ENCODE peak calls at places on chromosomes 5 and 9, in nine cellular contexts. One of them, this sample, is unnamed.

GRCh38 chr9:12722131-12722530 is 28.9 kb downstream of the TYRP1 start:
- DNase-seq in mesothelial cell of epicardium: no peak
- DNase-seq in memory B cell: no peak
- DNase-seq in lower lobe of right lung: no peak
- DNase-seq in activated T-cell treated with anti-CD3 and anti-CD28 coated beads, Interleukin-2, amount 50 U/mL, for 72 hours: no peak
- DNase-seq in heart left ventricle: no peak
- DNase-seq in SHP77: no peak
- DNase-seq in NCI-H774: no peak
- DNase-seq in endothelial cell: no peak
- DNase-seq in this sample: no peak

GRCh38 chr5:59158165-59158564 is 575.3 kb downstream of the RAB3C start:
- DNase-seq in mesothelial cell of epicardium: no peak
- DNase-seq in memory B cell: no peak
- DNase-seq in lower lobe of right lung: no peak
- DNase-seq in activated T-cell treated with anti-CD3 and anti-CD28 coated beads, Interleukin-2, amount 50 U/mL, for 72 hours: no peak
- DNase-seq in heart left ventricle: peak
- DNase-seq in SHP77: no peak
- DNase-seq in NCI-H774: no peak
- DNase-seq in endothelial cell: no peak
- DNase-seq in this sample: no peak

GRCh38 chr5:146753618-146754123 is 124.9 kb downstream of the PPP2R2B start:
- DNase-seq in mesothelial cell of epicardium: no peak
- DNase-seq in memory B cell: no peak
- DNase-seq in lower lobe of right lung: no peak
- DNase-seq in activated T-cell treated with anti-CD3 and anti-CD28 coated beads, Interleukin-2, amount 50 U/mL, for 72 hours: no peak
- DNase-seq in heart left ventricle: no peak
- DNase-seq in SHP77: no peak
- DNase-seq in NCI-H774: peak
- DNase-seq in endothelial cell: no peak
- DNase-seq in this sample: no peak

GRCh38 chr5:3996871-3997410 is 401.3 kb downstream of the IRX1 start:
- DNase-seq in mesothelial cell of epicardium: no peak
- DNase-seq in memory B cell: no peak
- DNase-seq in lower lobe of right lung: no peak
- DNase-seq in activated T-cell treated with anti-CD3 and anti-CD28 coated beads, Interleukin-2, amount 50 U/mL, for 72 hours: no peak
- DNase-seq in heart left ventricle: no peak
- DNase-seq in SHP77: no peak
- DNase-seq in NCI-H774: no peak
- DNase-seq in endothelial cell: no peak
- DNase-seq in this sample: no peak

GRCh38 chr5:135560858-135561257 is 17.9 kb downstream of the CXCL14 start:
- DNase-seq in mesothelial cell of epicardium: peak
- DNase-seq in memory B cell: peak
- DNase-seq in lower lobe of right lung: peak
- DNase-seq in activated T-cell treated with anti-CD3 and anti-CD28 coated beads, Interleukin-2, amount 50 U/mL, for 72 hours: peak
- DNase-seq in heart left ventricle: peak
- DNase-seq in SHP77: peak
- DNase-seq in NCI-H774: peak
- DNase-seq in endothelial cell: peak
- DNase-seq in this sample: peak

GRCh38 chr9:113963017-113963620 is 87.0 kb downstream of the ZNF618 start:
- DNase-seq in mesothelial cell of epicardium: no peak
- DNase-seq in memory B cell: no peak
- DNase-seq in lower lobe of right lung: peak
- DNase-seq in activated T-cell treated with anti-CD3 and anti-CD28 coated beads, Interleukin-2, amount 50 U/mL, for 72 hours: peak
- DNase-seq in heart left ventricle: no peak
- DNase-seq in SHP77: peak
- DNase-seq in NCI-H774: peak
- DNase-seq in endothelial cell: peak
- DNase-seq in this sample: peak

GRCh38 chr5:73135429-73136276 is 15.3 kb downstream of the TMEM171 start:
- DNase-seq in mesothelial cell of epicardium: peak
- DNase-seq in memory B cell: no peak
- DNase-seq in lower lobe of right lung: no peak
- DNase-seq in activated T-cell treated with anti-CD3 and anti-CD28 coated beads, Interleukin-2, amount 50 U/mL, for 72 hours: no peak
- DNase-seq in heart left ventricle: no peak
- DNase-seq in SHP77: no peak
- DNase-seq in NCI-H774: no peak
- DNase-seq in endothelial cell: no peak
- DNase-seq in this sample: no peak

GRCh38 chr5:96661841-96662724 is at the start of gene CAST:
- DNase-seq in mesothelial cell of epicardium: peak
- DNase-seq in memory B cell: peak
- DNase-seq in lower lobe of right lung: peak
- DNase-seq in activated T-cell treated with anti-CD3 and anti-CD28 coated beads, Interleukin-2, amount 50 U/mL, for 72 hours: peak
- DNase-seq in heart left ventricle: peak
- DNase-seq in SHP77: peak
- DNase-seq in NCI-H774: peak
- DNase-seq in endothelial cell: peak
- DNase-seq in this sample: peak

GRCh38 chr5:179621551-179621971 is 1.9 kb downstream of the HNRNPH1 start:
- DNase-seq in mesothelial cell of epicardium: no peak
- DNase-seq in memory B cell: no peak
- DNase-seq in lower lobe of right lung: no peak
- DNase-seq in activated T-cell treated with anti-CD3 and anti-CD28 coated beads, Interleukin-2, amount 50 U/mL, for 72 hours: no peak
- DNase-seq in heart left ventricle: peak
- DNase-seq in SHP77: no peak
- DNase-seq in NCI-H774: no peak
- DNase-seq in endothelial cell: no peak
- DNase-seq in this sample: no peak

GRCh38 chr9:129630967-129631672 is 5.2 kb downstream of the NTMT1 start:
- DNase-seq in mesothelial cell of epicardium: no peak
- DNase-seq in memory B cell: no peak
- DNase-seq in lower lobe of right lung: no peak
- DNase-seq in activated T-cell treated with anti-CD3 and anti-CD28 coated beads, Interleukin-2, amount 50 U/mL, for 72 hours: no peak
- DNase-seq in heart left ventricle: no peak
- DNase-seq in SHP77: no peak
- DNase-seq in NCI-H774: no peak
- DNase-seq in endothelial cell: no peak
- DNase-seq in this sample: no peak

GRCh38 chr5:138953370-138954256 is 78.5 kb upstream of the LRRTM2 start:
- DNase-seq in mesothelial cell of epicardium: no peak
- DNase-seq in memory B cell: no peak
- DNase-seq in lower lobe of right lung: peak
- DNase-seq in activated T-cell treated with anti-CD3 and anti-CD28 coated beads, Interleukin-2, amount 50 U/mL, for 72 hours: no peak
- DNase-seq in heart left ventricle: peak
- DNase-seq in SHP77: peak
- DNase-seq in NCI-H774: peak
- DNase-seq in endothelial cell: no peak
- DNase-seq in this sample: no peak

GRCh38 chr5:68240196-68240595 is 24.6 kb downstream of the PIK3R1 start:
- DNase-seq in mesothelial cell of epicardium: no peak
- DNase-seq in memory B cell: no peak
- DNase-seq in lower lobe of right lung: no peak
- DNase-seq in activated T-cell treated with anti-CD3 and anti-CD28 coated beads, Interleukin-2, amount 50 U/mL, for 72 hours: no peak
- DNase-seq in heart left ventricle: no peak
- DNase-seq in SHP77: no peak
- DNase-seq in NCI-H774: no peak
- DNase-seq in endothelial cell: no peak
- DNase-seq in this sample: no peak

This sample was measured in stimulated activated naive CD8-positive, alpha-beta T cell treated with anti-CD3 and anti-CD28 coated beads, Interleukin-15, amount 100 ng/mL, for 72 hours.